ENCODE peak calls at places on chromosomes 2 and 18, in six cellular contexts. E is AML-193, W is SHP77 treated with DMSO at 0.1 percent for 48 hours, S is type B pancreatic cell, M is NCI-H2081, U is naive B cell. R is an unnamed sample.

GRCh38 chr2:179260224-179260623 is 4.4 kb downstream of the SESTD1 start:
- DNase-seq in E (no peak), W (no peak), S (no peak), M (no peak), U (no peak), R (no peak)

GRCh38 chr18:79983793-79984192 is 4.6 kb downstream of the TXNL4A start:
- DNase-seq in E (no peak), W (no peak), S (no peak), M (no peak), U (no peak), R (no peak)

GRCh38 chr2:240613781-240614180 is 11.5 kb upstream of the GPR35 start:
- DNase-seq in E (no peak), W (no peak), S (no peak), M (no peak), U (no peak), R (no peak)

GRCh38 chr18:76376225-76376624 is 118.8 kb downstream of the ZNF516 start:
- DNase-seq in E (no peak), W (no peak), S (no peak), M (no peak), U (no peak), R (no peak)

GRCh38 chr2:165467921-165468320 is 1.6 kb upstream of the CSRNP3 start:
- DNase-seq in E (no peak), W (no peak), S (no peak), M (no peak), U (no peak), R (no peak)

GRCh38 chr2:211836409-211836808 is 702.2 kb downstream of the ERBB4 start:
- DNase-seq in E (no peak), W (peak; percentile 80), S (no peak), M (no peak), U (no peak), R (no peak)

GRCh38 chr18:54762386-54762785 is 65.9 kb upstream of the RAB27B start:
- DNase-seq in E (no peak), W (no peak), S (no peak), M (no peak), U (no peak), R (no peak)

GRCh38 chr2:69811018-69811417 is 18.4 kb upstream of the GMCL1 start:
- DNase-seq in E (no peak), W (no peak), S (no peak), M (no peak), U (no peak), R (no peak)

GRCh38 chr2:138877421-138877820 is 97.2 kb upstream of the NXPH2 start:
- DNase-seq in E (no peak), W (no peak), S (no peak), M (no peak), U (no peak), R (no peak)

GRCh38 chr2:137947714-137948336 is 16.4 kb upstream of the HNMT start:
- DNase-seq in E (peak; percentile 62), W (no peak), S (no peak), M (peak; percentile 26), U (peak; percentile 6), R (peak; percentile 28)

GRCh38 chr2:24382363-24383021 is 22.2 kb upstream of the ITSN2 start:
- DNase-seq in E (peak; percentile 28), W (no peak), S (no peak), M (peak; percentile 79), U (peak; percentile 66), R (peak; percentile 28)

GRCh38 chr2:185456517-185456916 is 282.1 kb upstream of the FSIP2 start:
- DNase-seq in E (no peak), W (no peak), S (no peak), M (no peak), U (no peak), R (peak; percentile 77)

R was measured in NCI-H446 treated with DMSO at 0.1 percent for 48 hours.